ENCODE peak calls at places on chromosomes 3 and 15, in four cellular contexts. D is neural progenitor cell, B is GM23338, H is PC-9. F is an unnamed sample.

GRCh38 chr3:126456766-126457388 is 18.8 kb downstream of the ZXDC start:
- DNase-seq in D (no peak), B (no peak), H (no peak), F (no peak)

GRCh38 chr3:116740293-116740692 is 30.7 kb downstream of the TUSC7 start:
- DNase-seq in D (no peak), B (no peak), H (no peak), F (no peak)

GRCh38 chr15:49875392-49875791 is 243.6 kb downstream of the ATP8B4 start:
- DNase-seq in D (no peak), B (peak; percentile 50), H (no peak), F (no peak)

GRCh38 chr3:69542265-69543079 is 156.6 kb upstream of the FRMD4B start:
- DNase-seq in D (peak; percentile 88), B (peak; percentile 78), H (no peak), F (no peak)

GRCh38 chr3:37686225-37686624 is 175.5 kb upstream of the CTDSPL start:
- DNase-seq in D (peak; percentile 27), B (peak; percentile 40), H (no peak), F (no peak)

GRCh38 chr3:194507571-194507970 is 20.8 kb upstream of the ATP13A3 start:
- DNase-seq in D (no peak), B (no peak), H (no peak), F (no peak)

GRCh38 chr3:150249776-150250175 is 158.3 kb upstream of the TSC22D2 start:
- DNase-seq in D (no peak), B (no peak), H (no peak), F (no peak)

GRCh38 chr3:160040181-160040580 is 51.5 kb downstream of the IL12A start:
- DNase-seq in D (no peak), B (no peak), H (no peak), F (no peak)

GRCh38 chr3:16069149-16069922 is 105.1 kb upstream of the GALNT15 start:
- DNase-seq in D (no peak), B (no peak), H (peak; percentile 14), F (no peak)

GRCh38 chr3:187970106-187970505 is 183.9 kb upstream of the LPP start:
- DNase-seq in D (no peak), B (no peak), H (no peak), F (no peak)

GRCh38 chr3:187967982-187968381 is 186.0 kb upstream of the LPP start:
- DNase-seq in D (no peak), B (no peak), H (no peak), F (no peak)

GRCh38 chr3:187969581-187969950 is 184.4 kb upstream of the LPP start:
- DNase-seq in D (no peak), B (no peak), H (no peak), F (no peak)

GRCh38 chr3:187967097-187967496 is 186.9 kb upstream of the LPP start:
- DNase-seq in D (no peak), B (no peak), H (no peak), F (no peak)

GRCh38 chr3:187968883-187969580 is 184.9 kb upstream of the LPP start:
- DNase-seq in D (no peak), B (no peak), H (no peak), F (no peak)
- H3F3A ChIP-seq in D (no peaks in the 10 kb centered on the region), B (no peaks in the 10 kb centered on the region), H (peaks cover 12% of the 10 kb centered on the region), F (no peaks in the 10 kb centered on the region)

DNA sequence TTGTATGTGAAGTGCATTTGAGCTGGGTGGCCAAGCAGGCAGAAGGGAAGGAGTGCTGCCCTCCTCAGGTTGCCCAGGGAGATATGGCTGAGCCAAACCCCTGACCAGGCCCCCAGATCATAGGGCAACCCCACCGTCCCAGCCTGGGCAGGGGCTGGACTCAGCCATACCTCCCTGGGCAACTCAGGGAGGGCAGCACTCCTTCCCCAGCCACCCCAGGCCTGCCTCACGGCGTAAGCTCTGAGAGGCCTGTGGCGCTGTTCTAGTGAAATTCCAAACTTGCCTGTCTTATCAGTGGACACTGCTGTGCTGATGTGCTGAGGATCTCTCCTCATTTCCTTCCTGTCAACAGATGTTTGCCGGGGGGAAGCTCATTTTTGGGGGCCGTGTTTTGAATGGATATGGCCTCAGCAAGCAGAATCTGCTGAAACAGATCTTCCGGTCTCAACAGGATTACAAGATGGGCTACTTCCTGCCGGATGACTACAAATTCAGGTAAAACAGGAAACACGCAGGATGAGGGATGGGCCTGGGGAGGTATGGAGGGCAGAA is 57.6 kb upstream of the FGD5 start:
- DNase-seq in D (no peak), B (peak; percentile 18), H (no peak), F (no peak)
- TF ChIP-seq CTCF in D (peak; percentile 24), B (no peak), H (no peak), F (no peak)

DNA sequence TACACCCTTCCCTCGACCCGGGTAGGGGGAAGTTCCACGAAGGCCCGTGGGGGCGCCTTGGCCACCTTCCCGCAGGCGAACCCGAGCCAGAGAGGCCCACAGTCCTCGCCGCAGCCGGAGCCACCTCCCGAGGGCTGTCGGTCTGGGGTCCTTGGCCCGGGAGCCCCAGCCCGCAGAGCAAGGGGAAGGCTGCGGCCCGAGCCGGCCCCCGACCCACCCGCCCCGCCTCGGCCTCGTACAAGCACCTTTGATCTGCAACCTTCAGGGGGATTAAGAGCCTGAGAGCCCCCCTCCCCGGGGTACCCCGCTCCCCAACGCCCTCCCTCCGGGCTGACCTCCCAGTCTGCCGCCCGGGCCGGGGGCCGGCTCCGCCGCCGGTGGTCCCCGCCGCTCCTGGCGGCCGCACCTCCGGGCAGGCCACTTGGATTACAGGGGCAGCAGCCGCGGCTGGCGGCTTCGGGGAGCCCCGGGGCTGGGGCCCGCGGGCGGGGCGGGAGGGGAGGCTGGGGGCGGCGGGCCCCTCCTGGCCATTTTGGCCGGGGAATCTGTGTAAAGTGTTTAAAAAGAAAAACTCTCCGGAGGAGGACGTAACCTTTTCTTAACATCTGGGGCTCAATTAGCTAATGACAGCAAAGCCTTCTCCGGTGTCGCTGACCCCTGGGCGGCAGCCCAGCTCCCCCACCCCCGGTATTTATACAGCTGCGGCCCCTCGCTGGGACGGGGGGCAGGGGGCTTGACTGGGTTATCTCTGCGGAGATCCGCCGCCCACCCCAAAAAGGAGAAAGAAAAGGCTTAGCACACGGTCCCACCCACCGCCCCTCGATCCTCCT is 40.2 kb downstream of the EPHB3 start:
- DNase-seq in D (peak; percentile 78), B (no peak), H (no peak), F (no peak)
- TF ChIP-seq EZH2 in D (no peak), B (peak; percentile 11), H (no peak), F (no peak)

DNA sequence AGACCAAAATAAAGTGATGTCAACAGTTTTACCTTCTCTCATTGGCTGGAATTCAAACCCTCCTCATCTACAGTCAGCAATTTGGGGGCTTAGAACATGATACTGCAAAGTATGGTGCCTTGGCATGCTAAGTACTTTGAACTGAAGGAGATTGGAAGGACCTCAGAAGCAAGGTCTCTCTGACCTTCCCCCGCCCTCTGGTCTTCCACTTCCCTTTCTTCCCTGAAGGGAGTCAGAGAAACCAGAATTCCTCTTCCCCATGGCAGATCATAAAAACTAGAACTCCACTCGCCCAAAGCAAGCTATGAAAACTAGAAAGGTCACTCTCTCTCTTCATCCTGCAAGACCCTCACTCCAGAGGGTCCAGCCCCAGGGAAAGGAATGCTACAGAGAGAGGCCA is 64.2 kb downstream of the CD200R1L start:
- DNase-seq in D (no peak), B (no peak), H (no peak), F (no peak)
- H3F3A ChIP-seq in D (no peaks in the 10 kb centered on the region), B (no peaks in the 10 kb centered on the region), H (peaks cover 31% of the 10 kb centered on the region), F (no peaks in the 10 kb centered on the region)

F was measured in MM.1S.